ENCODE peak calls at places on chromosome 17, in four cellular contexts. E is CD8-positive, alpha-beta T cell; R is fibroblast of lung; X is thoracic aorta. L is an unnamed sample.
A peak's percentile ranks its signal among the peaks of the same experiment; 100 is the strongest.

GRCh38 chr17:40443988-40444899 is 994 bp downstream of the IGFBP4 start:
- DNase-seq in R (peak; percentile 62), X (no peak), E (no peak), L (no peak)

GRCh38 chr17:30942311-30943079 is 20.8 kb downstream of the ADAP2 start:
- DNase-seq in R (no peak), X (no peak), E (no peak), L (no peak)

GRCh38 chr17:33981713-33982601 is 273.1 kb upstream of the CCL2 start:
- DNase-seq in E (no peak), X (no peak), R (no peak), L (no peak)

GRCh38 chr17:7851438-7852261 is 3.2 kb upstream of the TMEM88 start:
- DNase-seq in X (no peak), E (peak; percentile 91), R (peak; percentile 85), L (peak; percentile 89)

GRCh38 chr17:33218657-33219298 is 74.3 kb downstream of the ASIC2 start:
- DNase-seq in X (no peak), R (peak; percentile 51), E (no peak), L (no peak)

GRCh38 chr17:49575524-49576120 is at the start of gene NXPH3:
- DNase-seq in X (no peak), E (peak; percentile 30), R (peak; percentile 27), L (peak; percentile 81)

GRCh38 chr17:66228887-66229782 is at the start of gene APOH:
- DNase-seq in E (no peak), X (no peak), R (no peak), L (no peak)

GRCh38 chr17:41617136-41617535 is 4.6 kb upstream of the KRT16 start:
- DNase-seq in E (no peak), X (no peak), R (no peak), L (no peak)

GRCh38 chr17:9875441-9875840 is 29.6 kb downstream of the RCVRN start:
- DNase-seq in E (no peak), X (no peak), R (peak; percentile 85), L (peak; percentile 21)

GRCh38 chr17:8711291-8711690 is 33.3 kb downstream of the CCDC42 start:
- DNase-seq in R (no peak), E (no peak), X (no peak), L (peak; percentile 29)

GRCh38 chr17:7011415-7011814 is 1.0 kb upstream of the RNASEK start:
- DNase-seq in R (no peak), E (no peak), X (no peak), L (no peak)

GRCh38 chr17:16301963-16302855 is 51.1 kb downstream of the CENPV start:
- DNase-seq in E (no peak), R (peak; percentile 50), X (no peak), L (no peak)

GRCh38 chr17:75996665-75997590 is 3.7 kb upstream of the CDK3 start:
- DNase-seq in E (no peak), X (no peak), R (peak; percentile 23), L (no peak)

GRCh38 chr17:59829217-59830006 is 63.3 kb downstream of the TUBD1 start:
- DNase-seq in X (no peak), R (peak; percentile 96), E (no peak), L (no peak)

GRCh38 chr17:28849281-28849680 is 5.5 kb upstream of the ERAL1 start:
- DNase-seq in R (peak; percentile 5), X (no peak), E (no peak), L (no peak)

GRCh38 chr17:64256913-64257807 is 5.9 kb downstream of the TEX2 start:
- DNase-seq in E (no peak), R (no peak), X (no peak), L (no peak)

GRCh38 chr17:3977387-3977786 is 13.2 kb upstream of the ATP2A3 start:
- DNase-seq in X (no peak), E (no peak), R (no peak), L (no peak)

GRCh38 chr17:7888184-7888920 is at the start of gene CHD3:
- DNase-seq in E (peak; percentile 14), R (peak; percentile 38), X (no peak), L (peak; percentile 77)

GRCh38 chr17:64515419-64515818 is 8.6 kb downstream of the CEP95 start:
- DNase-seq in E (no peak), R (no peak), X (no peak), L (no peak)

GRCh38 chr17:65455972-65456343 is 105.5 kb downstream of the AXIN2 start:
- DNase-seq in R (peak; percentile 41), E (no peak), X (no peak), L (no peak)

GRCh38 chr17:7834554-7834890 is 505 bp downstream of the KDM6B start:
- DNase-seq in R (peak; percentile 51), X (no peak), E (peak; percentile 43), L (peak; percentile 91)

DNA sequence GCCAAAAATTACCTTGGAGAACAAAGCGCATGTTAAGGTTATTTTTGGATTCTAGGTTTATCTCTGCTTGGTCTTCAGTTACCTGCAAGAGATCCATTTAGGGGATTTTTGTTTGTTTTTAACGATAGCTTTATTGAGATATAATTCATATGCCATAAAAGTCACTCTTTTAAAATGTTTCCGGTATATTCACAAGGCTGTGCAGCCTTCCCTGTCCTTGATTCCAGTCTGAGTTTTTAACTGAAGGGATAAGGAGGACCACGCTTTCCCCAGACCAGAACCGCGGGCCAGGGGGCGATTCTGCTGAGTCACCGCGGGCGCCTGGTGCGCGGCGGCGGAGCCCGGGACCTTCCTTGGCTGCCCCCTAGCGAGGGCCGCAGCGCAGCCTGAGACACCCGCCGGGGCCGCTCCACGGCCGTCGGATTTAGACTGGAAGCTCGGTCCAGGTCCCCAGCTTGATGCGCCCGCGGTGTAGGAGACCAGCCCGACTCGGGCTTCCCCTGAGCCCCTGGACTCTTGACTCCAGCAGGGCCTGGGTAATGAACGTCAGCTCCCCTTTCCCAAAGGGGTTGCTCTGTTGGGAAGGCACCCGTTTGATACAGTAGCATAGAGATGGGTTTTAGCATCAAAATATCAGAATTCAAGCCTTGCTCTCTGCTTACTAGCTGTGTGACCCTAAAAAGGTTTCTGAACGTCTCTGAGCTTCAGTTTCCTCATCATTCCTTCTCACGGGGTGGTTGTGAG is 50.0 kb upstream of the STH start:
- DNase-seq in E (peak; percentile 48), R (peak; percentile 49), X (no peak), L (peak; percentile 77)
- TF ChIP-seq CTCF in E (peak; percentile 62), R (peak; percentile 59), X (peak; percentile 83), L (peak; percentile 78)

GRCh38 chr17:74752822-74753401 is 4.5 kb downstream of the NHERF1 start:
- DNase-seq in E (no peak), X (no peak), R (no peak), L (no peak)
- H3K27ac ChIP-seq in E (no peak overlapping the region), X (no peak overlapping the region), R (no peak overlapping the region), L (no peak overlapping the region)

GRCh38 chr17:57619061-57619937 is 125.8 kb downstream of the CCDC182 start:
- DNase-seq in E (no peak), R (peak; percentile 27), X (no peak), L (no peak)

GRCh38 chr17:57622327-57622885 is 122.7 kb downstream of the CCDC182 start:
- DNase-seq in R (no peak), E (no peak), X (no peak), L (no peak)

GRCh38 chr17:57622886-57623433 is 122.1 kb downstream of the CCDC182 start:
- DNase-seq in E (no peak), X (no peak), R (peak; percentile 52), L (no peak)

GRCh38 chr17:57623620-57624019 is 121.5 kb downstream of the CCDC182 start:
- DNase-seq in E (no peak), R (no peak), X (no peak), L (no peak)

GRCh38 chr17:57620576-57620975 is 124.5 kb downstream of the CCDC182 start:
- DNase-seq in X (no peak), E (no peak), R (no peak), L (no peak)
- H3K4me3 ChIP-seq in X (no peak overlapping the region), E (no peak overlapping the region), R (no peak overlapping the region), L (no peak overlapping the region)

GRCh38 chr17:2797226-2797625 is 988 bp downstream of the RAP1GAP2 start:
- DNase-seq in X (no peak), R (no peak), E (no peak), L (no peak)

GRCh38 chr17:2798188-2798587 is 1.9 kb downstream of the RAP1GAP2 start:
- DNase-seq in E (no peak), X (no peak), R (no peak), L (no peak)

GRCh38 chr17:2795412-2796163 is 650 bp upstream of the RAP1GAP2 start:
- DNase-seq in X (no peak), R (no peak), E (no peak), L (no peak)

GRCh38 chr17:2797632-2798031 is 1.4 kb downstream of the RAP1GAP2 start:
- DNase-seq in X (no peak), E (no peak), R (no peak), L (no peak)

GRCh38 chr17:2796164-2797140 is at the start of gene RAP1GAP2:
- DNase-seq in X (no peak), R (no peak), E (peak; percentile 65), L (no peak)
- TF ChIP-seq CTCF in X (no peak), R (no peak), E (no peak), L (no peak)

GRCh38 chr17:74521701-74522201 is 9.5 kb downstream of the CD300LB start:
- DNase-seq in X (no peak), R (no peak), E (no peak), L (peak; percentile 71)
- H3K27ac ChIP-seq in X (no peak overlapping the region), R (no peak overlapping the region), E (no peak overlapping the region), L (peak overlapping the region; percentile 38)

GRCh38 chr17:80731255-80731840 is 186.7 kb downstream of the RPTOR start:
- DNase-seq in R (no peak), X (no peak), E (no peak), L (no peak)
- H3K4me3 ChIP-seq in R (no peak overlapping the region), X (no peak overlapping the region), E (no peak overlapping the region), L (no peak overlapping the region)

GRCh38 chr17:2396192-2396567 is 4.7 kb downstream of the MNT start:
- DNase-seq in X (no peak), E (no peak), R (no peak), L (no peak)

GRCh38 chr17:2397247-2398171 is 3.4 kb downstream of the MNT start:
- DNase-seq in R (no peak), E (no peak), X (no peak), L (no peak)

GRCh38 chr17:2398188-2398587 is 2.7 kb downstream of the MNT start:
- DNase-seq in E (no peak), R (no peak), X (no peak), L (no peak)

GRCh38 chr17:2395258-2396170 is 5.3 kb downstream of the MNT start:
- DNase-seq in R (no peak), E (no peak), X (no peak), L (no peak)

DNA sequence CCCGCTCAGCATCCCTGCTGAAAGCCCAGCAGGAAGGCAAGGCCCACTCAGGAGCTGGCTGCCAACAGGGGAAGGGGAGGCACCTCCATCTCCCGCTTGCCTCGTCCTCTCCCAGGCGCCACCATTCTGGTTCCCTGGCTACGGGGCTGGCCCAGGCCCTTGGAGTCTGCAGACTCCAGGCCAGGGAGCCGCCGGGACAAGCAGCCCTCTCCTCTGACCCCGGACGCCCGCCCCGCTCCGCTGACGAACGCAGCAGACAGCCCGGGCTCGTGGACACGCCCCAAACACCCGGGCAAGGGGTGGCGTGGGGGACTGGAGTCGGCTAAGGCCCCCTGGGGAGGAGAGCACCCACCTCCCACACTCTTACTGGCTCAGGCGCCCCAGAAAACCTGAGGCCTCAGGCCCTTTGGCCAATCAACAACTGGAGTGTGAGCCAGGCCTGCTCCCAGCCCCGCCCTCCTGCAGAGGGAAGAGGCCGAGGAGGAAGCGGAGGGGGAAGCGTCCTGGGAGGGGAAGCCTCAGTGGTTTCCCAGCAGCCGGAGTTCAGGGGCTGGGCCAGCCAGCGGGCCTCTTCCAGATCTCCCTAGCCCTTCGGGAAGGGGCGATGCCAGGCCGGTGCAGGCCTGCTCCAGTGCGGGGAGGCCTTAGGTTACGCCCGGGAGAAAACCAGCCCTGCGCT is 4.2 kb downstream of the MNT start:
- DNase-seq in X (peak; percentile 93), R (peak; percentile 99), E (no peak), L (peak; percentile 99)
- TF ChIP-seq CTCF in X (no peak), R (no peak), E (no peak), L (no peak)